ENCODE peak calls at places on chromosomes 5 and 9, in ten cellular contexts. S is cardiac muscle cell; E is kidney tubule cell; G is neural progenitor cell; U is Calu3; P is MM.1S; L is ureter; C is stimulated activated naive CD4-positive, alpha-beta T cell; B is HepG2; T is NAMALWA. X is an unnamed sample.

GRCh38 chr9:88923653-88924284 is 67.5 kb upstream of the S1PR3 start:
- DNase-seq in S (no peak), E (no peak), G (no peak), U (no peak), P (no peak), L (no peak), C (no peak), B (no peak), T (no peak), X (no peak)

GRCh38 chr5:11143456-11144267 is 382.6 kb upstream of the DAP start:
- DNase-seq in S (no peak), E (peak; percentile 25), G (no peak), U (no peak), P (no peak), L (no peak), C (no peak), B (no peak), T (no peak), X (no peak)

GRCh38 chr5:123937230-123937629 is 425.3 kb downstream of the CSNK1G3 start:
- DNase-seq in S (peak; percentile 73), E (peak; percentile 68), G (peak; percentile 80), U (peak; percentile 51), P (peak; percentile 67), L (no peak), C (no peak), B (peak; percentile 65), T (peak; percentile 73), X (no peak)

GRCh38 chr5:172280937-172281336 is 2.6 kb downstream of the UBTD2 start:
- DNase-seq in S (no peak), E (no peak), G (no peak), U (no peak), P (no peak), L (no peak), C (no peak), B (no peak), T (no peak), X (no peak)

GRCh38 chr9:107158321-107158720 is 124.8 kb upstream of the RAD23B start:
- DNase-seq in S (peak; percentile 60), E (peak; percentile 43), G (peak; percentile 76), U (peak; percentile 3), P (no peak), L (no peak), C (no peak), B (peak; percentile 35), T (peak; percentile 39), X (no peak)

GRCh38 chr5:169424279-169424955 is 123.5 kb upstream of the SLIT3 start:
- DNase-seq in S (no peak), E (peak; percentile 18), G (no peak), U (no peak), P (no peak), L (peak; percentile 51), C (no peak), B (no peak), T (no peak), X (no peak)

GRCh38 chr5:125409101-125409495 is 662.7 kb upstream of the ZNF608 start:
- DNase-seq in S (peak; percentile 38), E (no peak), G (peak; percentile 51), U (no peak), P (no peak), L (no peak), C (no peak), B (no peak), T (no peak), X (no peak)

GRCh38 chr5:116076496-116076895 is 8.3 kb upstream of the COMMD10 start:
- DNase-seq in S (no peak), E (no peak), G (no peak), U (no peak), P (peak; percentile 31), L (no peak), C (no peak), B (no peak), T (peak; percentile 78), X (no peak)

GRCh38 chr5:144510845-144511580 is 340.3 kb downstream of the KCTD16 start:
- DNase-seq in S (no peak), E (no peak), G (peak; percentile 28), U (no peak), P (no peak), L (no peak), C (no peak), B (peak; percentile 4), T (no peak), X (no peak)

GRCh38 chr9:123343428-123344272 is 12.3 kb upstream of the CRB2 start:
- DNase-seq in S (no peak), E (no peak), G (no peak), U (no peak), P (no peak), L (no peak), C (no peak), B (no peak), T (peak; percentile 76), X (no peak)

GRCh38 chr9:962023-962422 is 14.4 kb upstream of the DMRT3 start:
- DNase-seq in S (no peak), E (peak; percentile 30), G (no peak), U (no peak), P (no peak), L (no peak), C (no peak), B (no peak), T (no peak), X (no peak)

GRCh38 chr5:134874831-134875655 is 872 bp downstream of the TXNDC15 start:
- DNase-seq in S (peak; percentile 85), E (peak; percentile 60), G (peak; percentile 40), U (peak; percentile 22), P (peak; percentile 55), L (peak; percentile 51), C (no peak), B (peak; percentile 48), T (peak; percentile 48), X (no peak)

GRCh38 chr5:172733179-172733973 is 37.6 kb downstream of the DUSP1 start:
- DNase-seq in S (peak; percentile 98), E (peak; percentile 98), G (peak; percentile 42), U (peak; percentile 64), P (no peak), L (peak; percentile 88), C (no peak), B (peak; percentile 51), T (no peak), X (no peak)

GRCh38 chr5:40991168-40991980 is 79.8 kb downstream of the MROH2B start:
- DNase-seq in S (peak; percentile 95), E (peak; percentile 7), G (no peak), U (no peak), P (no peak), L (peak; percentile 77), C (no peak), B (peak; percentile 94), T (no peak), X (no peak)

GRCh38 chr5:1801061-1801953 is at the start of gene NDUFS6:
- DNase-seq in S (peak; percentile 67), E (peak; percentile 76), G (peak; percentile 92), U (peak; percentile 75), P (peak; percentile 89), L (peak; percentile 77), C (peak; percentile 61), B (peak; percentile 60), T (peak; percentile 96), X (peak; percentile 58)

GRCh38 chr5:175590471-175590881 is 67.4 kb upstream of the HRH2 start:
- DNase-seq in S (peak; percentile 93), E (peak; percentile 77), G (no peak), U (no peak), P (no peak), L (no peak), C (no peak), B (no peak), T (no peak), X (no peak)

GRCh38 chr5:59793000-59793399 is 100.5 kb downstream of the PDE4D start:
- DNase-seq in S (peak; percentile 94), E (peak; percentile 94), G (no peak), U (no peak), P (no peak), L (no peak), C (no peak), B (peak; percentile 10), T (no peak), X (no peak)

GRCh38 chr5:82931110-82931509 is 146.1 kb downstream of the TMEM167A start:
- DNase-seq in S (peak; percentile 72), E (peak; percentile 60), G (no peak), U (no peak), P (no peak), L (no peak), C (no peak), B (no peak), T (no peak), X (no peak)

GRCh38 chr5:56814361-56814962 is 887 bp upstream of the MAP3K1 start:
- DNase-seq in S (no peak), E (peak; percentile 48), G (peak; percentile 66), U (peak; percentile 44), P (peak; percentile 78), L (peak; percentile 50), C (peak; percentile 14), B (peak; percentile 28), T (peak; percentile 38), X (no peak)

GRCh38 chr5:115460476-115460875 is 84.1 kb downstream of the FEM1C start:
- DNase-seq in S (peak; percentile 55), E (peak; percentile 95), G (no peak), U (peak; percentile 60), P (no peak), L (no peak), C (no peak), B (no peak), T (no peak), X (no peak)

GRCh38 chr5:138177936-138178515 is 404 bp downstream of the BRD8 start:
- DNase-seq in S (peak; percentile 27), E (peak; percentile 19), G (peak; percentile 21), U (peak; percentile 43), P (peak; percentile 42), L (no peak), C (no peak), B (peak; percentile 23), T (peak; percentile 59), X (no peak)

GRCh38 chr5:178839319-178839704 is 20.4 kb upstream of the ZNF354B start:
- DNase-seq in S (peak; percentile 36), E (peak; percentile 63), G (peak; percentile 82), U (peak; percentile 27), P (no peak), L (peak; percentile 79), C (peak; percentile 5), B (peak; percentile 38), T (peak; percentile 57), X (peak; percentile 68)

GRCh38 chr9:136648746-136649145 is 14.0 kb upstream of the EGFL7 start:
- DNase-seq in S (peak; percentile 42), E (no peak), G (no peak), U (no peak), P (no peak), L (peak; percentile 48), C (no peak), B (no peak), T (no peak), X (no peak)

GRCh38 chr5:13625616-13626198 is 318.8 kb downstream of the DNAH5 start:
- DNase-seq in S (no peak), E (peak; percentile 11), G (no peak), U (no peak), P (no peak), L (no peak), C (no peak), B (no peak), T (no peak), X (no peak)

GRCh38 chr5:159095218-159095617 is 4.5 kb downstream of the EBF1 start:
- DNase-seq in S (no peak), E (no peak), G (peak; percentile 77), U (no peak), P (no peak), L (no peak), C (no peak), B (no peak), T (no peak), X (no peak)

GRCh38 chr5:179152144-179152895 is 92.1 kb downstream of the ZNF354C start:
- DNase-seq in S (no peak), E (no peak), G (no peak), U (no peak), P (no peak), L (no peak), C (no peak), B (no peak), T (no peak), X (no peak)

GRCh38 chr9:126016579-126017290 is 269.6 kb downstream of the PBX3 start:
- DNase-seq in S (no peak), E (no peak), G (peak; percentile 30), U (no peak), P (no peak), L (no peak), C (no peak), B (no peak), T (no peak), X (no peak)

GRCh38 chr5:134536876-134537275 is 11.4 kb downstream of the JADE2 start:
- DNase-seq in S (no peak), E (no peak), G (no peak), U (no peak), P (no peak), L (no peak), C (no peak), B (no peak), T (no peak), X (no peak)